ENCODE peak calls at places on chromosomes 5 and 9, in nine cellular contexts. U is osteoblast, X is tibial artery, I is fibroblast of lung, O is psoas muscle, N is cardiac muscle cell, S is HCT116, K is right lobe of liver, E is uterus. W is an unnamed sample.

GRCh38 chr5:134129411-134130238 is 15.1 kb downstream of the TCF7 start:
- DNase-seq in U (peak), X (no peak), I (no peak), O (peak), N (no peak), S (no peak), K (no peak), E (no peak), W (no peak)

GRCh38 chr5:34897646-34898045 is 17.7 kb downstream of the RAD1 start:
- DNase-seq in U (no peak), X (no peak), I (no peak), O (no peak), N (no peak), S (no peak), K (no peak), E (no peak), W (no peak)

GRCh38 chr9:31950756-31951155 is 433.7 kb upstream of the ACO1 start:
- DNase-seq in U (no peak), X (no peak), I (no peak), O (no peak), N (no peak), S (no peak), K (no peak), E (no peak), W (no peak)

GRCh38 chr5:77210091-77211012 is at the start of gene PDE8B:
- DNase-seq in U (peak), X (no peak), I (no peak), O (no peak), N (no peak), S (no peak), K (no peak), E (peak), W (no peak)

GRCh38 chr5:155150012-155150411 is 136.5 kb downstream of the KIF4B start:
- DNase-seq in U (no peak), X (no peak), I (no peak), O (no peak), N (no peak), S (no peak), K (no peak), E (no peak), W (no peak)

GRCh38 chr5:105877592-105877991 is 1793.1 kb downstream of the EFNA5 start:
- DNase-seq in U (no peak), X (no peak), I (no peak), O (no peak), N (no peak), S (no peak), K (no peak), E (no peak), W (no peak)

GRCh38 chr5:78362220-78362619 is 1.8 kb downstream of the SCAMP1 start:
- DNase-seq in U (no peak), X (no peak), I (no peak), O (no peak), N (no peak), S (no peak), K (no peak), E (no peak), W (no peak)

GRCh38 chr5:149550267-149550582 is 1.0 kb downstream of the CSNK1A1 start:
- DNase-seq in U (peak), X (no peak), I (peak), O (no peak), N (peak), S (no peak), K (no peak), E (no peak), W (no peak)

GRCh38 chr5:169627551-169627950 is 9.5 kb upstream of the DOCK2 start:
- DNase-seq in U (no peak), X (no peak), I (no peak), O (no peak), N (no peak), S (no peak), K (no peak), E (no peak), W (no peak)

GRCh38 chr9:36401179-36401740 is 1.2 kb upstream of the RNF38 start:
- DNase-seq in U (peak), X (peak), I (peak), O (no peak), N (peak), S (peak), K (no peak), E (no peak), W (no peak)

GRCh38 chr9:100216178-100216787 is 117.2 kb downstream of the INVS start:
- DNase-seq in U (no peak), X (no peak), I (peak), O (peak), N (peak), S (peak), K (peak), E (no peak), W (no peak)

GRCh38 chr5:168935183-168935582 is 356.0 kb upstream of the PANK3 start:
- DNase-seq in U (no peak), X (no peak), I (no peak), O (no peak), N (peak), S (no peak), K (no peak), E (no peak), W (no peak)

GRCh38 chr9:77901038-77901437 is 130.6 kb downstream of the GNAQ start:
- DNase-seq in U (no peak), X (no peak), I (no peak), O (no peak), N (no peak), S (no peak), K (no peak), E (no peak), W (no peak)
- H3K4me3 ChIP-seq in U (no peak), X (no peak), I (no peak), O (no peak), N (no peak), S (no peak), K (no peak), E (no peak), W (no peak)

GRCh38 chr5:142911775-142912174 is 141.6 kb downstream of the ARHGAP26 start:
- DNase-seq in U (no peak), X (no peak), I (no peak), O (no peak), N (no peak), S (no peak), K (no peak), E (no peak), W (no peak)

GRCh38 chr5:142915038-142915437 is 144.9 kb downstream of the ARHGAP26 start:
- DNase-seq in U (no peak), X (no peak), I (no peak), O (no peak), N (no peak), S (no peak), K (no peak), E (no peak), W (no peak)

GRCh38 chr5:142918959-142919635 is 148.9 kb downstream of the ARHGAP26 start:
- DNase-seq in U (no peak), X (no peak), I (no peak), O (no peak), N (no peak), S (no peak), K (no peak), E (no peak), W (no peak)

GRCh38 chr5:142913728-142914338 is 143.7 kb downstream of the ARHGAP26 start:
- DNase-seq in U (no peak), X (no peak), I (no peak), O (no peak), N (no peak), S (no peak), K (no peak), E (no peak), W (no peak)

GRCh38 chr5:142915840-142916424 is 145.8 kb downstream of the ARHGAP26 start:
- DNase-seq in U (no peak), X (no peak), I (peak), O (no peak), N (no peak), S (no peak), K (peak), E (no peak), W (no peak)
- TF ChIP-seq CTCF in U (peak), X (no peak), I (peak), O (peak), N (peak), S (peak), K (peak), E (no peak), W (no peak)

GRCh38 chr9:33455952-33456351 is 8.6 kb upstream of the AQP3 start:
- DNase-seq in U (no peak), X (no peak), I (no peak), O (no peak), N (no peak), S (no peak), K (no peak), E (no peak), W (no peak)

GRCh38 chr9:33452828-33453271 is 5.5 kb upstream of the AQP3 start:
- DNase-seq in U (peak), X (no peak), I (peak), O (no peak), N (peak), S (peak), K (no peak), E (no peak), W (no peak)

GRCh38 chr9:33450747-33451146 is 3.4 kb upstream of the AQP3 start:
- DNase-seq in U (peak), X (no peak), I (no peak), O (no peak), N (no peak), S (no peak), K (no peak), E (no peak), W (no peak)

GRCh38 chr9:33453999-33454660 is 6.7 kb upstream of the AQP3 start:
- DNase-seq in U (peak), X (no peak), I (no peak), O (no peak), N (no peak), S (no peak), K (no peak), E (no peak), W (no peak)

DNA sequence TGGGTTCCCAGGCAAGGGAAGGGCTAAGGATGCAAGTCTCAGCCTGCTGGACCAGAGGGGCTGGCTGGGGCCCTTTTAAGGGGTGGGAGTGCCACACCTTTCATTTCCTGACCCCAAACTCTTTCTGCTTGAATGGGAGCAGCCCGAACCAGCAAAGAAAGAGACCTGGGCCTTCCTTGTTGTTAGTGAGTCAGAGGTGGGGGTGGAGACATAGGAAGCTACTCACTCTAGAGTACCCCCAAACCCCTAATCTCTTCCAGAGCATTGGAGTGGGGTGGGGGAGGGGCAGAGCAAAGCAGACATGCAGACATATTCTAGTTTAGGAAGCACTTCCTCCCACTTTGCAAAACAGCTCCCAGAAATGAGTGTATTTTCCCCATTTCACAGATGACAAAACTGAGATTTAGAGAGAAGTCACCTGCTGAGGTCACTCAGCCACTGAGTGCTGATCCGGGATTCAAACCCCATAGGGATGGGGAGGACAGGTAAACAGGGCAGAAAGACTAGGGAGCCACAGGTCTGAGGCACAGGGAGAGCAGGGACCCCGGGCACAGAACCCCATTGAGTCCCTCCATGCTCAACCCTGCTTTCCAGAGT is 6.0 kb upstream of the AQP3 start:
- DNase-seq in U (no peak), X (no peak), I (no peak), O (no peak), N (no peak), S (no peak), K (no peak), E (no peak), W (no peak)
- H3K27ac ChIP-seq in U (no peak), X (no peak), I (no peak), O (no peak), N (no peak), S (peak), K (no peak), E (no peak), W (no peak)

GRCh38 chr5:88833371-88834107 is 49.4 kb downstream of the MEF2C start:
- DNase-seq in U (peak), X (peak), I (peak), O (no peak), N (peak), S (no peak), K (no peak), E (peak), W (peak)
- H3K4me3 ChIP-seq in U (peak), X (peak), I (peak), O (peak), N (peak), S (no peak), K (no peak), E (no peak), W (peak)

GRCh38 chr5:113463032-113463431 is 25.2 kb downstream of the MCC start:
- DNase-seq in U (no peak), X (no peak), I (no peak), O (no peak), N (no peak), S (no peak), K (no peak), E (no peak), W (no peak)
- TF ChIP-seq CTCF in U (no peak), X (no peak), I (no peak), O (no peak), N (no peak), S (no peak), K (no peak), E (no peak), W (no peak)

GRCh38 chr9:127794001-127794791 is 8.4 kb downstream of the CDK9 start:
- DNase-seq in U (no peak), X (no peak), I (no peak), O (no peak), N (no peak), S (no peak), K (peak), E (no peak), W (peak)
- H3K27ac ChIP-seq in U (no peak), X (no peak), I (no peak), O (no peak), N (peak), S (peak), K (peak), E (peak), W (no peak)

GRCh38 chr5:23014251-23014650 is 161.1 kb upstream of the CDH12 start:
- DNase-seq in U (no peak), X (no peak), I (no peak), O (no peak), N (no peak), S (no peak), K (no peak), E (no peak), W (no peak)

GRCh38 chr5:23013395-23013994 is 160.4 kb upstream of the CDH12 start:
- DNase-seq in U (no peak), X (no peak), I (peak), O (no peak), N (no peak), S (no peak), K (no peak), E (no peak), W (no peak)

GRCh38 chr5:23007762-23008161 is 154.6 kb upstream of the CDH12 start:
- DNase-seq in U (no peak), X (no peak), I (no peak), O (no peak), N (no peak), S (no peak), K (no peak), E (no peak), W (no peak)

GRCh38 chr5:23014817-23015216 is 161.7 kb upstream of the CDH12 start:
- DNase-seq in U (no peak), X (no peak), I (no peak), O (no peak), N (no peak), S (no peak), K (no peak), E (no peak), W (no peak)

DNA sequence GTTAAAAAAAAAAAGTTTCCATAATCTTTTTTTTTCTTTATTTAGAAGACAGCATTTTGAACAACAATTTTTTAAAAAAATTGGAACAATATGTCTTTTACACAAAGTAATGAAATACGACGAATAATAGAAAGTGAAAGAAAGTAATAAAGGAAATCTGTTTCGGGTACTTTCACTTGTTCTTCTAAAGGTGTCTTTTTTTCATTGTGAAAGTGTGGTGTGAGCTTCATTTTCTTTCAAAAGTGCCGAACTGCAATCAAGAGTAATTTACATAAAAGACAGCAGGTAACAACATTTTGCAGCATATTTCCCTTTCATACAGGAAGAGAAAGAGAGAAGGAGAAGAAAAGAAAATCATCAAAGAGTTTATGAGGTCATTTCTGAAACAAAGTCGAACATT is 159.7 kb upstream of the CDH12 start:
- DNase-seq in U (no peak), X (no peak), I (no peak), O (no peak), N (no peak), S (no peak), K (no peak), E (no peak), W (no peak)
- H3K4me3 ChIP-seq in U (no peak), X (no peak), I (peak), O (peak), N (no peak), S (no peak), K (peak), E (peak), W (peak)

DNA sequence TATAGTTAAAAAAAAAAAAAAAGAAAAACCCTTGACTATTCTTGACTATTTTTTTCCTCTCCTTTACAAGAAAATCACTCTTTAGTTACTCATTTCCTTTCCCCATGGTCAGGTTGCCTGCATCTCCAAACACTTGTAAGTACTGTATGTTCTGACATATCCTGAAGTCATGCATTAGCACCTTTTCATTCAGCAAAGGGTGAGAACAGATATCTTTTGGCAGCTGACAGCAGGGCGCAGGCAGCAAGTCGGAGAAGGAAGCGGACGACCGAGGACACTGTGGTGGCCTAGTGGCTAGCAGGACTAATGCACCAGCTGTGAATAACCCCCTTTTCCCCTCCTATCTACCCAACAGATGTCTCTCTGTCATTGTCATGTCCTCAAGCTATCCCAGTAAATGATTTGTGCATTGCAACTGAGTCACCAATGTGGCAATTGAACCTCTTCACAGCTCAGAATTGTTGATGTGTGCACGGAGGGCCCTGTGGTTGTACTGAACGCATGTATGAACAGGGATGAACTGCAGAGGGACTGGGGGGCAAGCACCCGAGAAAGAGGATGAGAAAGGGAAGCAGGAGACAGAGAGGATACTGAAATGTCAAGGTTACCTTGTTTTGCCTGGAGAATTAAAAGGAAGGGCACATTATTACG is 996.0 kb upstream of the ARRDC3 start:
- DNase-seq in U (no peak), X (no peak), I (peak), O (no peak), N (peak), S (no peak), K (no peak), E (no peak), W (no peak)
- TF ChIP-seq CTCF in U (no peak), X (no peak), I (no peak), O (no peak), N (no peak), S (no peak), K (no peak), E (no peak), W (no peak)

W was measured in coronary artery.